ENCODE peak calls at places on chromosomes 11 and 22, in nine cellular contexts. T is H9, O is substantia nigra, P is testis, A is body of pancreas, I is epithelial cell of prostate, K is tibial nerve, B is GM12878, U is HCT116. N is an unnamed sample.

GRCh38 chr22:42931421-42932196 is 74.5 kb upstream of the ARFGAP3 start:
- DNase-seq in O (no peak), U (no peak), P (no peak), K (no peak), B (peak; percentile 79), T (no peak), A (no peak), I (no peak), N (no peak)

GRCh38 chr11:64074239-64074638 is 38.5 kb downstream of the FLRT1 start:
- DNase-seq in T (no peak), O (no peak), U (no peak), P (no peak), A (no peak), K (no peak), B (no peak), I (no peak), N (no peak)

GRCh38 chr11:100719362-100719761 is 32.3 kb downstream of the ARHGAP42 start:
- DNase-seq in T (peak; percentile 82), U (no peak), P (peak; percentile 33), B (no peak), K (no peak), A (no peak), I (peak; percentile 16), O (no peak), N (no peak)

GRCh38 chr22:44697423-44698179 is 4.4 kb upstream of the PRR5 start:
- DNase-seq in B (no peak), I (no peak), U (peak; percentile 66), T (peak; percentile 87), P (peak; percentile 81), O (peak; percentile 62), K (peak; percentile 78), A (peak; percentile 89), N (no peak)

GRCh38 chr11:117231637-117232021 is 244 bp downstream of the PCSK7 start:
- DNase-seq in O (no peak), B (no peak), I (no peak), U (no peak), K (no peak), T (no peak), P (no peak), A (no peak), N (no peak)

GRCh38 chr22:35631597-35631996 is 14.5 kb upstream of the MB start:
- DNase-seq in I (no peak), K (no peak), O (no peak), U (peak; percentile 65), B (no peak), A (peak; percentile 75), T (peak; percentile 83), P (peak; percentile 59), N (no peak)

GRCh38 chr22:35219012-35219411 is 38.3 kb upstream of the HMGXB4 start:
- DNase-seq in P (no peak), T (no peak), O (no peak), K (no peak), U (peak; percentile 3), B (no peak), I (peak; percentile 36), A (no peak), N (peak; percentile 46)

GRCh38 chr22:48753752-48754517 is 1073.7 kb downstream of the BRD1 start:
- DNase-seq in P (peak; percentile 6), O (no peak), T (no peak), I (no peak), K (no peak), U (no peak), A (no peak), B (no peak), N (no peak)

GRCh38 chr11:127470485-127470884 is 469.9 kb upstream of the KIRREL3 start:
- DNase-seq in I (no peak), T (no peak), P (peak; percentile 43), K (no peak), U (no peak), A (peak; percentile 36), B (no peak), O (no peak), N (no peak)

GRCh38 chr22:38203855-38204497 is 2.2 kb downstream of the MAFF start:
- DNase-seq in I (no peak), O (no peak), P (no peak), U (no peak), A (no peak), K (no peak), T (no peak), B (no peak), N (no peak)

GRCh38 chr11:12377824-12378593 is 638 bp downstream of the PARVA start:
- DNase-seq in T (peak; percentile 89), P (peak; percentile 76), K (peak; percentile 52), B (no peak), O (no peak), A (peak; percentile 87), U (peak; percentile 75), I (peak; percentile 24), N (peak; percentile 45)

GRCh38 chr11:99325807-99326206 is 305.1 kb downstream of the CNTN5 start:
- DNase-seq in P (no peak), B (no peak), O (no peak), K (no peak), A (no peak), U (no peak), I (peak; percentile 16), T (no peak), N (peak; percentile 75)

GRCh38 chr11:95089620-95090542 is at the start of gene ENDOD1:
- DNase-seq in T (peak; percentile 83), P (peak; percentile 86), U (no peak), I (no peak), K (peak; percentile 63), A (peak; percentile 85), B (no peak), O (peak; percentile 78), N (peak; percentile 68)
- H3K27ac ChIP-seq in T (no peak within 1 kb of the TSS), P (peak within 1 kb of the TSS; percentile 86), U (peak within 1 kb of the TSS; percentile 69), I (peak within 1 kb of the TSS; percentile 59), K (peak within 1 kb of the TSS; percentile 90), A (peak within 1 kb of the TSS; percentile 67), B (peak within 1 kb of the TSS; percentile 84), O (peak within 1 kb of the TSS; percentile 95), N (peak within 1 kb of the TSS; percentile 39)

DNA sequence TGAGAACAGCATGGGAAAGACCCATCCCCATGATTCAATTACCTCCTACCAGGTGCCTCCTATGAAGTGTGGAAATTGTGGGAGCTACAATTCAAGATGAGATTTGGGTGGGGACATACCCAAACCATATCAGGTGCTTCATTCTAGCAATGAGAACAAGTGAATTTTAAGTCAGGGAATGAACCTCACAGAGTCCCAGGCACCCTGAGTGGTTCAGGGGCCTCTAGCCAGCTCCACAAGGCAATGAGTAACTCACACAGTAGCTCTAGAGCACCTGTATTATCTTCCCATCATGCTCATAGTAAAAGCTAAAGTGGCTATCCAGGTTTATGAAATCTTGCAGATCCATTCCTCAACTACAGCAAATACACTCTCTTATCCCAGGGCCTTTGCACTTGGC is 13.1 kb upstream of the ACCSL start:
- DNase-seq in B (no peak), T (peak; percentile 3), O (no peak), K (no peak), U (no peak), A (no peak), P (no peak), I (no peak), N (no peak)
- H3K27ac ChIP-seq in B (no peak overlapping the region), T (no peak overlapping the region), O (no peak overlapping the region), K (no peak overlapping the region), U (no peak overlapping the region), A (no peak overlapping the region), P (no peak overlapping the region), I (no peak overlapping the region), N (no peak overlapping the region)

GRCh38 chr22:41900652-41901312 is 14.1 kb downstream of the SHISA8 start:
- DNase-seq in O (no peak), T (no peak), A (no peak), K (no peak), U (no peak), I (no peak), B (no peak), P (no peak), N (no peak)

GRCh38 chr22:41905411-41906202 is 9.3 kb downstream of the SHISA8 start:
- DNase-seq in B (no peak), O (no peak), K (no peak), U (no peak), A (no peak), I (no peak), T (peak; percentile 26), P (no peak), N (no peak)

GRCh38 chr22:41902016-41902415 is 12.9 kb downstream of the SHISA8 start:
- DNase-seq in T (peak; percentile 22), P (no peak), K (no peak), B (no peak), A (no peak), I (no peak), U (no peak), O (no peak), N (no peak)

GRCh38 chr22:41904450-41905410 is 10.1 kb downstream of the SHISA8 start:
- DNase-seq in O (no peak), I (no peak), T (peak; percentile 23), A (no peak), K (no peak), P (no peak), U (no peak), B (no peak), N (no peak)

GRCh38 chr22:41902932-41903421 is 11.9 kb downstream of the SHISA8 start:
- DNase-seq in I (no peak), U (no peak), B (no peak), K (no peak), T (no peak), A (peak; percentile 69), P (peak; percentile 84), O (no peak), N (no peak)
- H3K27ac ChIP-seq in I (no peak overlapping the region), U (no peak overlapping the region), B (no peak overlapping the region), K (no peak overlapping the region), T (no peak overlapping the region), A (no peak overlapping the region), P (no peak overlapping the region), O (no peak overlapping the region), N (no peak overlapping the region)

GRCh38 chr22:50468626-50469025 is 6.2 kb downstream of the SBF1 start:
- DNase-seq in B (no peak), K (no peak), A (no peak), I (no peak), U (no peak), T (no peak), O (no peak), P (no peak), N (no peak)

GRCh38 chr22:50471962-50472361 is 2.9 kb downstream of the SBF1 start:
- DNase-seq in A (no peak), B (no peak), K (no peak), P (no peak), I (no peak), T (no peak), U (no peak), O (no peak), N (no peak)

GRCh38 chr22:50471197-50471847 is 3.5 kb downstream of the SBF1 start:
- DNase-seq in P (no peak), T (no peak), B (no peak), K (no peak), U (no peak), I (no peak), A (no peak), O (peak; percentile 50), N (no peak)

GRCh38 chr22:50469377-50470305 is 5.2 kb downstream of the SBF1 start:
- DNase-seq in U (peak; percentile 8), A (peak; percentile 77), B (peak; percentile 87), O (no peak), I (peak; percentile 37), P (peak; percentile 26), K (peak; percentile 13), T (peak; percentile 84), N (peak; percentile 51)

DNA sequence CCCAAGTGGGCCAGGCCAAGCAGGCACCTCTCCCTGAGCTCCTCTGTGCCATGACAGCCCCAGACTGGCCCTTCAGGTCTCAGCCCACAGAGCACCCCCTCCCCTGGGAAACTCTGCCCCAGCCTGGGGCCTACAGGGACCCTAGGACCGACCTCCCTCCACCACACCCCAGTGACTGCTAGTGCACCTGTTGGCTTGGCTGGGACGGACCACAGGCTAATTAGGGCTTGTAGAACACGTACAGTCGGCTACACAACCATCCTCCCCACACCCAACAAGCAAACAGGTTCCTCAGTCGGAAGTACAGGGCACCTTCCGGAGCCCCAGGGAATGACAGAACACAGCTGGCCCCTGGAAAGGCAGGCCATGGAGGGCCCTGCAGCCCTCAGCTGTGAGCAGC is 4.3 kb downstream of the SBF1 start:
- DNase-seq in A (no peak), K (no peak), P (no peak), U (no peak), O (no peak), T (no peak), B (no peak), I (no peak), N (no peak)
- H3K27ac ChIP-seq in A (no peak overlapping the region), K (no peak overlapping the region), P (no peak overlapping the region), U (peak overlapping the region; percentile 55), O (peak overlapping the region; percentile 96), T (no peak overlapping the region), B (peak overlapping the region; percentile 92), I (peak overlapping the region; percentile 47), N (no peak overlapping the region)